ENCODE peak calls at places on chromosomes 5 and 9, in ten cellular contexts. E is cardiac muscle cell; O is CD4-positive, alpha-beta memory T cell; T is stomach; Z is A549; P is IMR-90; S is right atrium auricular region; G is upper lobe of right lung; C is body of pancreas; L is aorta. V is an unnamed sample.

GRCh38 chr5:102554728-102555127 is 55.9 kb upstream of the SLCO6A1 start:
- DNase-seq in E (peak; percentile 20), T (no peak), P (no peak), L (no peak), C (no peak), G (no peak), S (no peak), Z (no peak), O (no peak), V (peak; percentile 69)

GRCh38 chr5:173499471-173500212 is 116.8 kb downstream of the BOD1 start:
- DNase-seq in G (no peak), C (peak; percentile 89), T (peak; percentile 83), O (no peak), E (no peak), P (no peak), L (no peak), Z (no peak), S (peak; percentile 73), V (no peak)

GRCh38 chr5:83125560-83125959 is 48.2 kb downstream of the XRCC4 start:
- DNase-seq in G (no peak), E (no peak), T (no peak), O (no peak), Z (peak; percentile 7), S (no peak), C (no peak), L (no peak), P (no peak), V (no peak)

GRCh38 chr5:95738069-95738468 is 6.9 kb downstream of the RHOBTB3 start:
- DNase-seq in E (no peak), L (no peak), G (no peak), P (no peak), T (no peak), O (no peak), S (no peak), C (no peak), Z (no peak), V (no peak)

GRCh38 chr5:66138572-66139116 is 5.5 kb upstream of the SREK1 start:
- DNase-seq in G (no peak), O (no peak), Z (no peak), S (no peak), C (no peak), L (no peak), P (no peak), T (no peak), E (no peak), V (no peak)

GRCh38 chr5:132063090-132063911 is 2.8 kb downstream of the IL3 start:
- DNase-seq in L (peak; percentile 81), Z (peak; percentile 62), E (peak; percentile 90), T (peak; percentile 78), G (peak; percentile 83), O (peak; percentile 74), P (peak; percentile 64), C (peak; percentile 68), S (peak; percentile 76), V (peak; percentile 84)

GRCh38 chr5:168978015-168978414 is 322.9 kb downstream of the SLIT3 start:
- DNase-seq in T (no peak), E (peak; percentile 88), O (no peak), Z (peak; percentile 65), P (peak; percentile 1), G (no peak), S (no peak), C (no peak), L (no peak), V (peak; percentile 82)

GRCh38 chr9:100848731-100849130 is 179.8 kb upstream of the PLPPR1 start:
- DNase-seq in E (peak; percentile 6), L (no peak), P (no peak), Z (no peak), C (no peak), T (no peak), S (no peak), O (no peak), G (no peak), V (no peak)

GRCh38 chr9:130023147-130023787 is 19.7 kb downstream of the FNBP1 start:
- DNase-seq in L (no peak), C (no peak), E (no peak), P (no peak), O (no peak), G (no peak), S (no peak), T (no peak), Z (no peak), V (no peak)

GRCh38 chr5:67211926-67212325 is 15.3 kb upstream of the CD180 start:
- DNase-seq in P (peak; percentile 87), E (peak; percentile 73), Z (peak; percentile 48), O (no peak), G (no peak), T (no peak), S (no peak), C (no peak), L (no peak), V (peak; percentile 50)

GRCh38 chr5:69491838-69492390 is 676 bp upstream of the OCLN start:
- DNase-seq in G (no peak), O (no peak), T (no peak), S (no peak), C (no peak), Z (no peak), E (no peak), L (no peak), P (no peak), V (no peak)

GRCh38 chr5:69497006-69497520 is 4.5 kb downstream of the OCLN start:
- DNase-seq in L (no peak), S (no peak), E (peak; percentile 57), C (no peak), Z (no peak), T (no peak), G (no peak), P (no peak), O (no peak), V (no peak)

GRCh38 chr5:69492391-69493234 is at the start of gene OCLN:
- DNase-seq in Z (peak; percentile 79), P (no peak), O (no peak), G (peak; percentile 92), S (no peak), T (peak; percentile 86), E (peak; percentile 20), L (no peak), C (peak; percentile 90), V (peak; percentile 50)

GRCh38 chr5:69493235-69493925 is 790 bp downstream of the OCLN start:
- DNase-seq in L (peak; percentile 48), Z (peak; percentile 51), O (no peak), S (no peak), G (peak; percentile 81), P (no peak), T (peak; percentile 53), C (peak; percentile 61), E (peak; percentile 30), V (peak; percentile 48)

DNA sequence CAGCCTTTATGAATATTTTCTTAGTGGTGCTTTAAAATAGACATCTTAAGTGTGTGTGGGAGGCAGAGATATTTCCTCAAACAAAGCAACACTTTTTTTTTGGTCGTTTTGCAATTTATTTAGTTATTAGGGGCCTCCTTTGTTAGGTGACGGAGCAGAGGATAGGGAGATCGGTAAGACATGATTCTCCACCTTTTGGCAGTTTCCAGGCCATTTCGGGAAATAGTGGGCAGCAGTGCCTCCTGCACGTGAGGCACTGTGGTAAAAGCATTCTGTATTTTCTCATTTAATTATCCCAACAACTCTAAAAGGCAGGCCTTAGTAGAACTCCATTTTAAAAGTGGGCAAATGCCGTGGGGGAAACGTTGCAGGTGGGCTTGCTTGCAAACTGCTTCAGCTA is 1.9 kb downstream of the OCLN start:
- DNase-seq in S (no peak), P (no peak), T (no peak), O (no peak), G (no peak), Z (no peak), E (no peak), L (no peak), C (no peak), V (no peak)
- H3K4me3 ChIP-seq in S (no peak overlapping the region), P (no peak overlapping the region), T (peak overlapping the region; percentile 59), O (no peak overlapping the region), G (peak overlapping the region; percentile 78), Z (peak overlapping the region; percentile 95), E (no peak overlapping the region), L (no peak overlapping the region), C (peak overlapping the region; percentile 84), V (no peak overlapping the region)

DNA sequence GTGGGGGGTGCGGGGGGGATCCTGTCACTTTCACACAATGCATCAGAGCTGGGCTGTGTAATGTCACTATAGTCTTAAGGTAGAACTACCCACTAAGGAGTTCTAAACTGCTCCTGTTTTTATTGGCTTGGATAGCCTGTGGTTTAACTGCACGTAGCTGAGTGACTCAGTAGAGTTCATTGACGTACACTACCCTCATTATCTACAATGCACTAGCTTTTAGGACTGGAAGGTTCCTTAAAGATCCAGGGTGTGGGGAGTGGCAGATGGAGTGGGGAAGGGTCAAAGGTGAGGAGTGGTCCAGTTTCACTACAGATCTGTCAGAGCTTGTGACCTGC is 70.7 kb upstream of the TARS1 start:
- DNase-seq in S (no peak), T (no peak), G (no peak), O (no peak), P (peak; percentile 99), Z (no peak), E (peak; percentile 95), C (no peak), L (no peak), V (peak; percentile 78)
- H3K9me3 ChIP-seq in S (no peaks in the 10 kb centered on the region), T (no peaks in the 10 kb centered on the region), G (no peaks in the 10 kb centered on the region), O (no peaks in the 10 kb centered on the region), P (no peaks in the 10 kb centered on the region), Z (no peaks in the 10 kb centered on the region), E (no peaks in the 10 kb centered on the region), C (no peaks in the 10 kb centered on the region), L (no peaks in the 10 kb centered on the region), V (no peaks in the 10 kb centered on the region)

DNA sequence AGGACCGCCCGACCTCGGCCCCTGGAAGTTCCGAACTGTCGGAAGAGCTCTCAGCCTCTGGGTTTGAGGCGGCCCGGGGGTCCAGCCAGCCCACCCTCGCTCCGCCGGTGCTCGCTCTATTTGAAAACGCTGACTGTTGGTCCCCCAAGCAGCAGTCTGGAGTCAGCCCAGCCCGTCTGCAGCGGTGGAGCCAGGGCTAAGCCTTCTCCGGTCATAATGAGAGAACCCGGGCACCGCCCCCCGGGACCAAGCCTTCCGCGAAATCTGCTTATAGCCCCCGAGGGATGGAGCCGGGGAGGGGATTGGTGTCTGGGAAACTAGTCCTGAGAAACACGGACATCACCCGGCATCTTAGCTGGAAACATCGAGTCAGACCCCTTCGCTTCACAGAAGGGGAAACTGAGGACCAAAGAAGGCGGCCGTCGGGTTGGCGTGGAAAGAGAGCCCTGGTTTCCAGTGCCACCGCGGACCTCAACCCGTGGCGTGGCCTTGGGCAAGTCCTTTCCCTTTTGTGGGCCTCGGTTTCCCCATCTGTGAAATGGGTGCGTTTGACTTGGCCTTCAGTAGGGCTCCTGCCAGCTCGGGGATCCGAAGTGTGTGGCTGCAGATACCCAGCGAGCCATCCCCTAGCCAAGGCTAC is 999 bp downstream of the ADAM19 start:
- DNase-seq in L (peak; percentile 60), O (no peak), G (no peak), S (no peak), C (no peak), E (peak; percentile 43), T (no peak), P (peak; percentile 15), Z (no peak), V (peak; percentile 57)
- H3K4me3 ChIP-seq in L (peak overlapping the region; percentile 69), O (peak overlapping the region; percentile 95), G (peak overlapping the region; percentile 69), S (peak overlapping the region; percentile 79), C (peak overlapping the region; percentile 49), E (peak overlapping the region; percentile 76), T (peak overlapping the region; percentile 87), P (peak overlapping the region; percentile 80), Z (peak overlapping the region; percentile 70), V (peak overlapping the region; percentile 88)

DNA sequence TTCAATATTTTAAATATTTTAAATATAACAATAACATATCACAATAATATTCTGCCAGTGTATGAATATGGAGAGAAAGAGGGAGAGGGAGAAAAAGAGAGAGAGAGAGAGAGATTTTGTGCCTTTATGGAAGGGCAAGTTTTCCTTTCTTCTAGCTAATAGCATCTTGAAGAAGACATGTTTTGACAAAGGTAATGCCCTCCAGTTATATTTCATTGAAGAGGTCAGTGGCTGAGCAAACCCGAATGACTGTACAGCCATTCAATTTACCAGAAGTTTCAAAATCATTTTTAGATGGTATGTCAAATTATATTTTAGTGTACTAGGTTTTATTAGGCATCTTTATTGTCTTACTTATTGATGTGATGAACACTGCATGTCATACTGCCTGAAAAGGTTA is 139.3 kb downstream of the EMB start:
- DNase-seq in C (no peak), O (no peak), P (no peak), L (no peak), E (no peak), Z (no peak), S (no peak), G (no peak), T (no peak), V (no peak)
- H3K9me3 ChIP-seq in C (no peaks in the 10 kb centered on the region), O (no peaks in the 10 kb centered on the region), P (no peaks in the 10 kb centered on the region), L (peaks cover 1% of the 10 kb centered on the region), E (no peaks in the 10 kb centered on the region), Z (no peaks in the 10 kb centered on the region), S (no peaks in the 10 kb centered on the region), G (no peaks in the 10 kb centered on the region), T (no peaks in the 10 kb centered on the region), V (no peaks in the 10 kb centered on the region)

V was measured in adipocyte.